ENCODE peak calls at places on chromosome 2, in ten cellular contexts. U is kidney epithelial cell, P is right atrium auricular region, H is bronchial epithelial cell, E is suprapubic skin, F is WERI-Rb-1, Y is astrocyte of the spinal cord, K is AG04450, L is IMR-90, V is heart left ventricle. R is an unnamed sample.

GRCh38 chr2:9207641-9208301 is 1.2 kb downstream of the ASAP2 start:
- DNase-seq in U (no peak), P (peak; percentile 58), Y (peak; percentile 33), K (no peak), E (no peak), L (no peak), H (peak; percentile 51), F (peak; percentile 37), V (no peak), R (no peak)

GRCh38 chr2:7358865-7359264 is 441.7 kb downstream of the RNF144A start:
- DNase-seq in U (no peak), P (no peak), V (no peak), K (no peak), Y (no peak), L (no peak), F (no peak), H (no peak), E (no peak), R (no peak)

GRCh38 chr2:217106650-217107014 is 246.8 kb upstream of the TNP1 start:
- DNase-seq in V (no peak), F (no peak), E (no peak), H (peak; percentile 54), P (no peak), K (no peak), U (no peak), L (peak; percentile 65), Y (peak; percentile 24), R (no peak)

GRCh38 chr2:183123117-183123958 is 905 bp upstream of the NUP35 start:
- DNase-seq in L (peak; percentile 3), P (no peak), U (no peak), H (no peak), F (no peak), E (no peak), K (no peak), V (no peak), Y (peak; percentile 7), R (no peak)

GRCh38 chr2:98734157-98734556 is 3.2 kb upstream of the MGAT4A start:
- DNase-seq in E (no peak), L (no peak), F (no peak), V (no peak), Y (no peak), P (no peak), U (no peak), H (no peak), K (no peak), R (no peak)

GRCh38 chr2:128563348-128563687 is 244.7 kb upstream of the HS6ST1 start:
- DNase-seq in Y (peak; percentile 91), F (no peak), U (no peak), K (peak; percentile 91), E (peak; percentile 79), L (peak; percentile 98), P (peak; percentile 84), H (no peak), V (peak; percentile 74), R (peak; percentile 87)

GRCh38 chr2:63003349-63003748 is 47.3 kb upstream of the OTX1 start:
- DNase-seq in H (no peak), Y (no peak), F (no peak), V (no peak), U (no peak), P (no peak), K (no peak), L (no peak), E (no peak), R (no peak)

GRCh38 chr2:96146151-96146880 is 1.1 kb upstream of the DUSP2 start:
- DNase-seq in Y (no peak), E (peak; percentile 78), K (no peak), V (peak; percentile 84), U (no peak), P (no peak), F (no peak), L (peak; percentile 16), H (peak; percentile 52), R (no peak)

GRCh38 chr2:111930875-111931274 is 32.5 kb downstream of the MERTK start:
- DNase-seq in F (no peak), V (no peak), L (peak; percentile 65), P (no peak), U (peak; percentile 77), H (peak; percentile 90), Y (peak; percentile 75), E (no peak), K (no peak), R (peak; percentile 88)

GRCh38 chr2:73202156-73203054 is at the start of gene NOTO:
- DNase-seq in U (no peak), F (no peak), H (peak; percentile 7), P (no peak), L (no peak), E (no peak), Y (no peak), V (no peak), K (no peak), R (no peak)

GRCh38 chr2:202831241-202831997 is 40.1 kb downstream of the ICA1L start:
- DNase-seq in U (no peak), F (peak; percentile 29), Y (peak; percentile 62), H (peak; percentile 66), L (peak; percentile 61), K (no peak), V (no peak), E (no peak), P (no peak), R (peak; percentile 38)

DNA sequence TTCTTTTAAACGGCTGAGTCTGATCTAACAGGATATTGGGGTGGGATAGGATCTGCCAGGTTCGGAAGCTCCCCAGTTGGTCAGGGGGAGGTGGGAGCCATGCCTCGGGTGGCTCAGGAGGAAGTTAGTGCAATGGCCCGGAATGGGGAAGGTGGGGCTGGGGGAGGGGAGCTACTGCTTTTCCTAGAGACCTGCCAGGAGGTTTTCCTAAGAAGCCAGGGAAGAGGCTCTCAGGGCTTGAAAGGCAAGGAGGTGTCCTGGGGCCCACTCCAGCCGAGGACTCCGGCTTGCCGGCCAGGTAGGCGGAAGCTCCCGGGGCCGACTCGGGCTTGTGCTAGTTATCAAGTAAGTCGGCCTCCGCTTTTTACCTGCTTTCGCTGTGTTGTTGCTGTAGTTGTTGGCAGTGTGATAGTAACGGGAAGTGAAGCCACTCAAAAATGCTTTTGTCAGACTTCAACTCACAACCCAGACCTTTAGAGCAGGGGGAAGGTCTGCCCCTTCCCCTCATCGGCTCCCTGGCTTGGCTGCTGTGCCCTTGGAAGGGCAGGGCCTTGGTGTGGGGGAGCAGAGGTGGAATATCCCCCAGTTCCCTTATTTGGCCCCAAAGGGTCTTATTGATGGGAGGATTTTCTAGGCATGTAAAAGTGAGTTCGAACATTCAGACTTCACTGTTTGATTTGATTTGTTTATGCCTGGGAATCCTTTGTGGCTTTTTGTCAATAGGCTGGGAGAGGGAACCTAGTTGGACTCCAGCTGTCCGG is 5.4 kb downstream of the GDF7 start:
- DNase-seq in H (no peak), Y (no peak), F (no peak), K (no peak), E (no peak), U (no peak), L (no peak), P (no peak), V (no peak), R (no peak)
- H3K4me3 ChIP-seq in H (no peak overlapping the region), Y (no peak overlapping the region), F (no peak overlapping the region), K (no peak overlapping the region), E (no peak overlapping the region), U (no peak overlapping the region), L (no peak overlapping the region), P (no peak overlapping the region), V (no peak overlapping the region), R (no peak overlapping the region)

GRCh38 chr2:54673501-54673998 is 49.9 kb upstream of the EML6 start:
- DNase-seq in F (no peak), K (no peak), U (no peak), H (peak; percentile 94), E (peak; percentile 93), P (peak; percentile 97), V (peak; percentile 89), L (no peak), Y (no peak), R (no peak)
- H3K4me3 ChIP-seq in F (no peak overlapping the region), K (no peak overlapping the region), U (no peak overlapping the region), H (peak overlapping the region; percentile 14), E (peak overlapping the region; percentile 28), P (no peak overlapping the region), V (no peak overlapping the region), L (no peak overlapping the region), Y (no peak overlapping the region), R (no peak overlapping the region)

DNA sequence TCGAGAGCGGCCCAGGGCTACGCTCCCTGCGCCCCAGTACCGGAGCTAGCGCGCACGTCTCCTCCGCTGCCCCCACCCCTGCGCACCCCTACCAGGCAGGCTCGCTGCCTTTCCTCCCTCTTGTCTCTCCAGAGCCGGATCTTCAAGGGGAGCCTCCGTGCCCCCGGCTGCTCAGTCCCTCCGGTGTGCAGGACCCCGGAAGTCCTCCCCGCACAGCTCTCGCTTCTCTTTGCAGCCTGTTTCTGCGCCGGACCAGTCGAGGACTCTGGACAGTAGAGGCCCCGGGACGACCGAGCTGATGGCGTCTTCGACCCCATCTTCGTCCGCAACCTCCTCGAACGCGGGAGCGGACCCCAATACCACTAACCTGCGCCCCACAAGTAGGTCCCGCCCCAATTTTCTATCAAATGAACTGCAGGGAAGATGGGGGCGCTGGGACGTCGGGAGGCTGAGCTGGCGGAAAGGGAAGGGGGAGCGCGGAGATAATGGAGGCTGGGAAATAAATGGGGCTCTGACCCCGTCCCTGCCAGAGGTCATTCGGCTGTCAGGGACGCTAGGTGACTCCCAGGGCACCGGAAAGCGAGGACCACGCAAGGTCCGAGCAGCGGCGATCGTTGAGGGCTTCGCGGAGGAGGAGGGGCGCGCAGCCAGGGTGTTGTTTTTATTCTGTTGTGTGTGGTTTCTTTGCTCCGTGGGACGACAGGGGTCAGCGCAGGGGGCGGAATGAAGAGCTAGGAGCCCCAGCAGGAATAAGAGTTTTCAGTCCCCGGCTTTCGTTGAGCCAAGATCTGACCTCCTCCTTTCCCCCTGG is 1.8 kb downstream of the GAD1 start:
- DNase-seq in L (no peak), U (no peak), E (no peak), K (no peak), H (no peak), Y (no peak), F (no peak), V (no peak), P (no peak), R (no peak)
- H3K4me3 ChIP-seq in L (no peak overlapping the region), U (peak overlapping the region; percentile 47), E (peak overlapping the region; percentile 55), K (no peak overlapping the region), H (peak overlapping the region; percentile 44), Y (no peak overlapping the region), F (peak overlapping the region; percentile 87), V (no peak overlapping the region), P (no peak overlapping the region), R (peak overlapping the region; percentile 15)

GRCh38 chr2:120599656-120600055 is 136.0 kb upstream of the GLI2 start:
- DNase-seq in H (no peak), L (no peak), K (no peak), Y (no peak), V (no peak), E (no peak), U (no peak), F (no peak), P (no peak), R (no peak)

GRCh38 chr2:120598416-120598815 is 137.3 kb upstream of the GLI2 start:
- DNase-seq in Y (no peak), L (no peak), H (no peak), E (no peak), U (no peak), V (peak; percentile 58), F (no peak), P (no peak), K (no peak), R (no peak)

GRCh38 chr2:120597595-120598193 is 138.0 kb upstream of the GLI2 start:
- DNase-seq in U (no peak), K (no peak), L (no peak), E (no peak), Y (no peak), V (peak; percentile 36), P (no peak), F (no peak), H (no peak), R (no peak)

GRCh38 chr2:120600335-120600734 is 135.3 kb upstream of the GLI2 start:
- DNase-seq in Y (no peak), H (no peak), F (no peak), K (no peak), P (no peak), L (no peak), U (no peak), V (peak; percentile 27), E (no peak), R (no peak)

GRCh38 chr2:120599064-120599463 is 136.6 kb upstream of the GLI2 start:
- DNase-seq in F (no peak), E (no peak), L (no peak), Y (no peak), P (no peak), K (no peak), V (peak; percentile 27), H (no peak), U (no peak), R (no peak)
- H3K4me3 ChIP-seq in F (no peak overlapping the region), E (no peak overlapping the region), L (no peak overlapping the region), Y (no peak overlapping the region), P (no peak overlapping the region), K (no peak overlapping the region), V (no peak overlapping the region), H (no peak overlapping the region), U (no peak overlapping the region), R (no peak overlapping the region)

R was measured in astrocyte of the cerebellum.